ENCODE peak calls at places on chromosomes 7 and 10, in seven cellular contexts. C is retinal pigment epithelial cell, H is GM19239, S is occipital lobe, W is adrenal gland, M is HuH-7, Y is GM12865. E is an unnamed sample.

GRCh38 chr7:29413511-29414178 is 150.0 kb upstream of the PRR15 start:
- DNase-seq in C (no peak), S (no peak), Y (no peak), M (no peak), W (no peak), H (no peak), E (no peak)

GRCh38 chr7:46723742-46724141 is 802.7 kb upstream of the IGFBP3 start:
- DNase-seq in S (no peak), H (no peak), M (no peak), Y (no peak), W (no peak), C (no peak), E (no peak)

GRCh38 chr10:75111367-75111905 is at the start of gene SAMD8:
- DNase-seq in H (peak), C (peak), Y (peak), S (peak), M (no peak), W (peak), E (peak)

GRCh38 chr10:44386546-44387052 is 1.7 kb upstream of the CXCL12 start:
- DNase-seq in M (peak), W (peak), H (peak), Y (peak), C (no peak), S (peak), E (no peak)

GRCh38 chr7:20508109-20508508 is 107.4 kb upstream of the ABCB5 start:
- DNase-seq in Y (no peak), C (no peak), W (no peak), M (no peak), H (no peak), S (no peak), E (no peak)

GRCh38 chr10:109205929-109206585 is 717.3 kb downstream of the XPNPEP1 start:
- DNase-seq in M (no peak), S (no peak), W (no peak), Y (no peak), H (no peak), C (peak), E (no peak)

GRCh38 chr10:125023269-125023668 is 81.3 kb downstream of the ZRANB1 start:
- DNase-seq in M (peak), S (no peak), H (no peak), Y (no peak), W (no peak), C (no peak), E (no peak)

GRCh38 chr7:22216309-22216708 is 140.6 kb downstream of the RAPGEF5 start:
- DNase-seq in Y (no peak), M (no peak), S (no peak), H (no peak), W (no peak), C (no peak), E (no peak)

GRCh38 chr7:149860821-149861727 is 12.7 kb upstream of the ATP6V0E2 start:
- DNase-seq in M (no peak), S (no peak), Y (no peak), W (no peak), C (no peak), H (no peak), E (no peak)

GRCh38 chr10:80498833-80499671 is 38.6 kb upstream of the SH2D4B start:
- DNase-seq in S (peak), M (peak), W (peak), Y (no peak), H (no peak), C (peak), E (peak)

E was measured in nucleus accumbens.